ENCODE peak calls at places on chromosomes 11 and 22, in seven cellular contexts. O is heart left ventricle, A is mammary epithelial cell, J is colonic mucosa, L is MM.1S, H is prostate gland, F is IMR-90. D is an unnamed sample.

GRCh38 chr11:77250881-77251640 is 50.4 kb downstream of the GDPD4 start:
- DNase-seq in O (no peak), A (peak; percentile 88), J (no peak), L (no peak), H (no peak), F (peak; percentile 85), D (no peak)

GRCh38 chr22:43890901-43891331 is 897 bp downstream of the PNPLA5 start:
- DNase-seq in O (no peak), A (peak; percentile 24), J (no peak), L (no peak), H (no peak), F (peak; percentile 33), D (no peak)

GRCh38 chr11:134578807-134579708 is 167.0 kb upstream of the B3GAT1 start:
- DNase-seq in O (peak; percentile 0), A (no peak), J (no peak), L (no peak), H (no peak), F (no peak), D (no peak)

GRCh38 chr11:7020183-7020917 is at the start of the genes NLRP14 and ZNF214:
- DNase-seq in O (peak; percentile 90), A (peak; percentile 88), J (peak; percentile 98), L (peak; percentile 26), H (peak; percentile 91), F (peak; percentile 89), D (peak; percentile 70)

GRCh38 chr11:103051158-103051801 is 40.7 kb downstream of the DCUN1D5 start:
- DNase-seq in O (no peak), A (no peak), J (no peak), L (no peak), H (no peak), F (no peak), D (no peak)

GRCh38 chr11:103907548-103908455 is 128.6 kb upstream of the DDI1 start:
- DNase-seq in O (no peak), A (peak; percentile 6), J (no peak), L (peak; percentile 23), H (no peak), F (peak; percentile 68), D (no peak)

GRCh38 chr22:26707581-26707980 is 50.2 kb downstream of the MIAT start:
- DNase-seq in O (no peak), A (peak; percentile 65), J (no peak), L (no peak), H (no peak), F (no peak), D (no peak)

GRCh38 chr11:76793391-76793811 is 10.2 kb downstream of the TSKU start:
- DNase-seq in O (peak; percentile 4), A (no peak), J (no peak), L (no peak), H (no peak), F (no peak), D (no peak)

GRCh38 chr11:24844406-24844805 is 347.6 kb downstream of the LUZP2 start:
- DNase-seq in O (no peak), A (no peak), J (no peak), L (no peak), H (no peak), F (no peak), D (no peak)

GRCh38 chr22:36417281-36417686 is 29.5 kb upstream of the MYH9 start:
- DNase-seq in O (no peak), A (peak; percentile 96), J (peak; percentile 88), L (peak; percentile 92), H (peak; percentile 30), F (peak; percentile 73), D (no peak)

GRCh38 chr11:126029805-126030204 is 32.9 kb downstream of the CDON start:
- DNase-seq in O (no peak), A (no peak), J (no peak), L (no peak), H (no peak), F (no peak), D (no peak)

GRCh38 chr11:115258216-115258615 is 246.0 kb downstream of the CADM1 start:
- DNase-seq in O (no peak), A (no peak), J (no peak), L (no peak), H (no peak), F (no peak), D (no peak)

GRCh38 chr11:133835258-133836075 is 9.8 kb downstream of the SPATA19 start:
- DNase-seq in O (no peak), A (peak; percentile 59), J (no peak), L (no peak), H (peak; percentile 35), F (peak; percentile 4), D (no peak)

GRCh38 chr22:44575344-44576268 is 77.6 kb upstream of the RTL6 start:
- DNase-seq in O (no peak), A (no peak), J (no peak), L (no peak), H (no peak), F (no peak), D (no peak)

DNA sequence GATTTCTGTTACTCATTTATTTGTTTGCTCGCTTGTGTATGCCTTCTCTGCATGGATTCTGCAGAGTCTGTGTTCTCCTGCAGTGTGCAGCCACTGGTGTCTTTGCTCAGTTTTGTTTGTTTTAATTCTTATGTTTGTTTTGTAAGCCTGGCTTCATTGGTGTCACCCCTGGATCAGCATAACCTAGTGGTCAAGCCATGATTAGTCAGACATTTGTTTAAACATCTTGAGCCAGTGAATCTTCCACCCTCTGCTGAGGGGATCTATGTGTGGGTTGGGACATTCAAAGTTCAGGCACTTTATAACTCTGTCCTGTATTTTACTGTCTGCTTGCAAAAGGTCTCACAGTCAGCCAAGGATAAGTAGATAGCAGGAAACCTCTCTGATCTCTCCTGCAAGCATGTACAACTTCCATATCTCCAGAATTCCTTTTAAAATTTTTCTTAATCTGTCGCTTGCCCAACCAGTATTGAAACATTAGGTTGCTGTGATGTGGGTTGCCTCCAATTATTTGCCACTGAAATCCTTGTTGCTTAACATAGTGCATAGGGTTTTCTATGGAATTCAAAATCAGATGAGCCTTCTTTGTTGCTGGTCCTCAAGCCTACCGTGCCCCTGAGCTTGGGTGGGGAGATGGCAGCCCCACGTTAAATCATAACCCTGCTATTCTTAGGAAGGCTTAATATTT is 86.8 kb downstream of the KCNQ1OT1 start:
- DNase-seq in O (no peak), A (no peak), J (no peak), L (no peak), H (no peak), F (peak; percentile 4), D (no peak)
- TF ChIP-seq CTCF in O (no peak), A (no peak), J (no peak), L (no peak), H (no peak), F (no peak), D (no peak)

GRCh38 chr22:42268852-42269406 is 1.5 kb downstream of the TCF20 start:
- DNase-seq in O (no peak), A (no peak), J (no peak), L (no peak), H (no peak), F (no peak), D (no peak)

GRCh38 chr22:42271191-42271813 is 849 bp upstream of the TCF20 start:
- DNase-seq in O (no peak), A (no peak), J (no peak), L (no peak), H (no peak), F (no peak), D (no peak)

GRCh38 chr22:42270178-42270511 is 308 bp downstream of the TCF20 start:
- DNase-seq in O (peak; percentile 24), A (no peak), J (no peak), L (no peak), H (no peak), F (no peak), D (no peak)

GRCh38 chr22:42270512-42271190 is at the start of gene TCF20:
- DNase-seq in O (peak; percentile 85), A (peak; percentile 70), J (peak; percentile 81), L (peak; percentile 83), H (peak; percentile 76), F (peak; percentile 62), D (no peak)

DNA sequence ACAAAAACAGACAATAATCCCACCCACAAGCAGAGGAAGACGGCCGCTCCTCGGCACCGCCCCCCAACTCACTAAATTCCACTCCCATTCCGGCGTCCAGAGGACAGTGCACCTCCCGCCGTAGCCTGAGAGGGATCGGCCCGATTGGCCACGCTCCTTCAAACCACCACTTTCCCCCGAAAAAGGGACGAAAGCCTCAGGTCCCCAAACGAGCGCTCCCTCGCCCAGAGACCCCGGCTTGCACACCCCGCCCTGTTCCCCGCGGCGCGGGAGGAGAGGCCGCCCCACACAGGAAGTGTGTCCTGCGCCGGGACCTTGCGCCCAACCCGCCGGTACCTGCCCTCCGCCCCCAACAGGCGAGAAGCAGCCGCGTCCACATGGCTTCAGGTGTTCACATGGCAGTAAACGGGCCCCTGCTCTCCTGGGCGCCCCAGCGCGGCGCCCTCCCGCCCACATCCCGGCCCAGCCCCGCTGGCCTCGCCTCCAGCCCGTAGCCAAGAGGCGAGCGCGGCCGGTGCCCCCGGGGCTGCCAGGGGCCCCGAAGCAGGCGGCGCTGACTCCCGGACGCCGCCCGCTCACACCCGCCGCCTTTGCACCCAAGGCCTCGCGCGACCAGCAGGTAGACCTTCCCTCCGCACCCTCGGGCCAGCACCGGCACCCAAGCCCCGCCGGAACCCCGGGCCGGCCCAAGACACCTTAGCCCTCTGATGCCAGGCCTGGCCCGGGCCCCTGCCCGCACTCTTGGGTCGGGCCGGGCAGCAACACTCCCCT is 861 bp downstream of the TCF20 start:
- DNase-seq in O (peak; percentile 45), A (peak; percentile 74), J (peak; percentile 87), L (peak; percentile 76), H (peak; percentile 72), F (no peak), D (no peak)
- H3K4me3 ChIP-seq in O (peak overlapping the region; percentile 98), A (peak overlapping the region; percentile 97), J (peak overlapping the region; percentile 96), L (peak overlapping the region; percentile 98), H (peak overlapping the region; percentile 99), F (peak overlapping the region; percentile 62), D (peak overlapping the region; percentile 91)

DNA sequence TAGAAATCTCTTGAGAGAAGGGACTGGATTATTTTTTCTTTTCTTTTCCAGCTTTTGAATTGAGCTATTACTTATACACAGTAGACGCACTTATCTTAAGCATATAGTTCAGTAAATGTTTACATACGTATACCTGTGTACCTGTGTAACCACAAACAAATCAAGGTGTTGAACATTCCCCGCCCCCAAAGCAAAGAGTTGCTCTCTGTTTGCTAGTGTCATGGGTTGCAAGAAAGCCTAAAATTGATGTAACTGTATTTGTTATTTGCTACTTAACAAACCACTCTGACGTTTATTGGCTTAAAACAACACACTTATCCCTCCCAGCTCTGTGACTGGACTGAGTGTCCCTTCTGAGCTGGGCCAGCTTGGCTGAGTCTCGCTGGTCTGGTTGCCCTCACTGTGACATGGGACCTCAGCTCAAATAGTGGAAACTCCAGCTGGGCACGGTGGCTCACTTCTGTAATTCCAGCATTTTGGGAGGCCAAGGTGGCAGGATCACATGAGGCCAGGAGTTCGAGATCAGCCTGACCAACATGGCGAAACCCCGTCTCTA is 25.4 kb upstream of the CABP2 start:
- DNase-seq in O (no peak), A (no peak), J (no peak), L (no peak), H (no peak), F (no peak), D (no peak)
- H3K36me3 ChIP-seq in O (no peaks in the 10 kb centered on the region), A (no peaks in the 10 kb centered on the region), J (no peaks in the 10 kb centered on the region), L (no peaks in the 10 kb centered on the region), H (no peaks in the 10 kb centered on the region), F (no peaks in the 10 kb centered on the region), D (no peaks in the 10 kb centered on the region)

DNA sequence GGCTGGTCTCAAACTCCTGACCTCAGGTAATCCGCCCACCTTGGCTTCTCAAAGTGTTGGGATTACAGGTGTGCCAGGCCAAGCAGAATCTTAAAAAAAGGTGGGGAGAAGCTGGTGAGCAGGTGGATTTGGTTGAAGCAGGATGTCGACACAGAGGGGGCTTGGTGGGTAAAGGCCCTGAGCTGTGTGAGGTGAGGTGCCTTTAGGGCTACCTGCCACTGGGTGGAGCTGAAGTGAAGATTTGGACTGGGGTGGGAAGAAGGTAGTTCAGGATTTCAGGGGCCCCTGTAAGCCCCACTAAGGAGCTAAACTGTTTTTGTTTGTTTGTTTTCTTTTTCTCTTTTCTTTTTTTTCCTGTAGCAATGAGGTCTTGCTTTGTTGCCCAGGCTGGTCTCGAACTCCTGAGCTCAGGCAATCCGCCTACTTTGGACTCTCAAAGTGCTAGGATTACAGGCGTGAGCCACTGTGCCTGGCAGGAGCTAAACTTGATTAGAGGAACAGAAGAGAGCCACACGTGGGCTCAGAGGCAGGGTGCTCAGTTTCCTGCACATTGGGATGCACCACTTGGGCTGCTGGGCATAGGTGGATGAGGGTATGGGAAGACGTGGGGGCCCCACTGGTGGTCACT is 6.0 kb downstream of the P2RX6 start:
- DNase-seq in O (no peak), A (no peak), J (no peak), L (no peak), H (no peak), F (no peak), D (no peak)
- TF ChIP-seq CTCF in O (no peak), A (peak; percentile 67), J (no peak), L (peak; percentile 45), H (no peak), F (peak; percentile 42), D (peak; percentile 53)

D was measured in BJ.